ENCODE peak calls at places on chromosomes 2 and 18, in seven cellular contexts. E is Panc1, D is testis, L is aorta, R is cardiac muscle cell, B is tibial artery, W is fibroblast of lung. X is an unnamed sample.

GRCh38 chr2:39663187-39663930 is 2.4 kb upstream of the TMEM178A start:
- DNase-seq in E (no peak), L (no peak), W (no peak), B (no peak), D (no peak), R (no peak), X (no peak)

GRCh38 chr2:37857485-37858196 is 67.4 kb upstream of the RMDN2 start:
- DNase-seq in E (no peak), B (no peak), R (no peak), W (peak; percentile 17), L (no peak), D (no peak), X (peak; percentile 53)

GRCh38 chr18:31546476-31546875 is 45.2 kb upstream of the TTR start:
- DNase-seq in B (no peak), E (no peak), D (no peak), W (no peak), R (peak; percentile 3), L (no peak), X (no peak)

GRCh38 chr18:50287028-50287440 is 458 bp downstream of the CXXC1 start:
- DNase-seq in B (no peak), L (no peak), W (no peak), E (no peak), R (no peak), D (no peak), X (no peak)

GRCh38 chr2:37585982-37586621 is 85.3 kb downstream of the CDC42EP3 start:
- DNase-seq in B (peak; percentile 83), W (peak; percentile 86), L (peak; percentile 77), E (no peak), R (peak; percentile 76), D (no peak), X (no peak)

GRCh38 chr2:176136375-176137248 is 7.1 kb downstream of the HOXD8 start:
- DNase-seq in L (peak; percentile 82), D (peak; percentile 72), R (peak; percentile 25), B (no peak), E (no peak), W (no peak), X (peak; percentile 36)

GRCh38 chr2:55875434-55876135 is 48.0 kb downstream of the EFEMP1 start:
- DNase-seq in W (no peak), L (no peak), E (no peak), D (no peak), R (peak; percentile 60), B (no peak), X (no peak)

GRCh38 chr18:26460449-26461091 is 87.8 kb downstream of the KCTD1 start:
- DNase-seq in W (no peak), L (no peak), B (no peak), R (peak; percentile 78), E (no peak), D (no peak), X (no peak)

GRCh38 chr18:48893559-48894265 is 57.1 kb downstream of the SMAD7 start:
- DNase-seq in R (no peak), B (peak; percentile 67), W (no peak), L (peak; percentile 65), D (no peak), E (no peak), X (no peak)

GRCh38 chr2:191625016-191625415 is 52.9 kb upstream of the NABP1 start:
- DNase-seq in R (peak; percentile 48), D (no peak), W (peak; percentile 40), E (no peak), B (no peak), L (no peak), X (no peak)

GRCh38 chr2:239544846-239545465 is 144.1 kb upstream of the HDAC4 start:
- DNase-seq in D (no peak), R (no peak), E (no peak), B (peak; percentile 38), W (no peak), L (no peak), X (no peak)

GRCh38 chr2:223001831-223002230 is 50.2 kb upstream of the KCNE4 start:
- DNase-seq in B (no peak), R (no peak), D (no peak), E (no peak), W (no peak), L (no peak), X (no peak)

GRCh38 chr18:24140697-24141096 is 1.8 kb downstream of the CABYR start:
- DNase-seq in D (no peak), B (no peak), W (no peak), E (no peak), L (no peak), R (no peak), X (no peak)

GRCh38 chr2:64453710-64454315 is at the start of gene LGALSL:
- DNase-seq in R (peak; percentile 57), B (peak; percentile 93), W (peak; percentile 34), E (no peak), D (peak; percentile 81), L (peak; percentile 92), X (peak; percentile 87)

GRCh38 chr18:57423821-57424220 is 11.4 kb upstream of the ONECUT2 start:
- DNase-seq in B (no peak), R (no peak), E (no peak), D (no peak), W (no peak), L (no peak), X (no peak)
- H3K9me3 ChIP-seq in B (no peaks in the 10 kb centered on the region), R (no peaks in the 10 kb centered on the region), E (no peaks in the 10 kb centered on the region), D (no peaks in the 10 kb centered on the region), W (no peaks in the 10 kb centered on the region), L (peaks cover 8% of the 10 kb centered on the region), X (peaks cover 2% of the 10 kb centered on the region)

DNA sequence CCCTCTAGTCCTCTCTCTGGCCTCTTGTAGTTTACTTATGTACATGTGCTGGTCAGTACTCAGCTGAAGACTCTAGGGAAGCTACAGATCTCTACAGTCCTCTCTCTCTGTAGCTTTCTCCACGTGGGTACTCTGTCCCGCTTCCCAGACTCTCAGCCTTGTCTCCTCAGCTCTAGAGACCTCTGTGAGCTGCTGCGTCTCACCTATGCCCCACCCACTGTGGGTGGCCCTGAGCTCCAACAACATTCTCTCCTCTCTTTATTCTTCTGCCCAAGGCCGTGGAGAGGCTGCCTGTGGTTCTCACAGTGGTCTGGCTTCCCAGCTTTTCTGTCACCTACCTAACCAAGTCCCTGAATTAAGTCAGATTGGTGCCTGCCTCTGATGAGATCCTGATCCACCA is 33.4 kb downstream of the MFSD6 start:
- DNase-seq in B (no peak), W (no peak), R (no peak), D (no peak), E (no peak), L (no peak), X (no peak)
- H3K27ac ChIP-seq in B (no peak overlapping the region), W (no peak overlapping the region), R (no peak overlapping the region), D (no peak overlapping the region), E (no peak overlapping the region), L (no peak overlapping the region), X (no peak overlapping the region)

GRCh38 chr18:35588122-35588521 is 6.6 kb downstream of the GALNT1 start:
- DNase-seq in B (no peak), E (no peak), R (no peak), D (no peak), W (no peak), L (no peak), X (no peak)
- H3K9me3 ChIP-seq in B (peaks cover 6% of the 10 kb centered on the region), E (peaks cover 38% of the 10 kb centered on the region), R (no peaks in the 10 kb centered on the region), D (no peaks in the 10 kb centered on the region), W (no peaks in the 10 kb centered on the region), L (no peaks in the 10 kb centered on the region), X (no peaks in the 10 kb centered on the region)

GRCh38 chr18:9722691-9723090 is 14.6 kb downstream of the RAB31 start:
- DNase-seq in R (no peak), B (no peak), L (no peak), W (no peak), E (no peak), D (no peak), X (peak; percentile 42)
- H3K27ac ChIP-seq in R (no peak overlapping the region), B (no peak overlapping the region), L (no peak overlapping the region), W (no peak overlapping the region), E (no peak overlapping the region), D (no peak overlapping the region), X (no peak overlapping the region)

GRCh38 chr2:5231287-5231686 is 460.9 kb upstream of the SOX11 start:
- DNase-seq in L (no peak), R (no peak), W (no peak), D (no peak), E (no peak), B (no peak), X (no peak)

GRCh38 chr2:5234563-5234962 is 457.6 kb upstream of the SOX11 start:
- DNase-seq in R (no peak), B (no peak), D (no peak), W (no peak), L (no peak), E (no peak), X (no peak)

GRCh38 chr2:5227062-5227699 is 465.0 kb upstream of the SOX11 start:
- DNase-seq in R (no peak), L (no peak), E (no peak), B (no peak), D (no peak), W (peak; percentile 22), X (no peak)

GRCh38 chr2:5230443-5230842 is 461.7 kb upstream of the SOX11 start:
- DNase-seq in B (no peak), L (no peak), D (no peak), W (no peak), E (no peak), R (no peak), X (no peak)

GRCh38 chr2:5230879-5231278 is 461.3 kb upstream of the SOX11 start:
- DNase-seq in L (no peak), E (no peak), D (no peak), R (no peak), W (no peak), B (no peak), X (no peak)
- H3K9me3 ChIP-seq in L (no peaks in the 10 kb centered on the region), E (no peaks in the 10 kb centered on the region), D (no peaks in the 10 kb centered on the region), R (no peaks in the 10 kb centered on the region), W (no peaks in the 10 kb centered on the region), B (no peaks in the 10 kb centered on the region), X (peaks cover 2% of the 10 kb centered on the region)

DNA sequence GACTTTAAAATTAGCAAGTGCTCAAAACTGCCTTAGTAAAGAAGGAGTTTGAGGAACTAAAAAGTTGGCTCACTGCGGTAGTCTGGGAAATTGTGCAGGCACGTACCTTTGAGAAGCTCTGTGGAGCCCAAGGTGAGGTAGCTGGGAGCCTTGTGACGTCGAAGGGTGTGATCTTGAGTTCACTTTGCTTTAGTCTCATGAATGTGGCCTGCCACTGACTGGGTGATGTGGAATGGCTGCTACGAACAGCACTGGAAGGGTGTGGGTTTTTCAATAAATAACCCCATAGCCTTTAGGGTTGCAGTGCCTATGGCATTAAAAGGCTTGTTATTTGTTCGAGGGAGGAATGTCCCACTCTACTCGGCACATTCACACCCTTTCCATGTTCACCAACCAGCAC is 312.3 kb downstream of the PRKCE start:
- DNase-seq in D (no peak), B (no peak), R (no peak), W (no peak), L (no peak), E (no peak), X (no peak)
- H3K27ac ChIP-seq in D (peak overlapping the region; percentile 31), B (no peak overlapping the region), R (no peak overlapping the region), W (peak overlapping the region; percentile 15), L (no peak overlapping the region), E (peak overlapping the region; percentile 83), X (no peak overlapping the region)